ENCODE peak calls at places on chromosomes 4 and X, in ten cellular contexts. One of them, this sample, is unnamed.
A peak's percentile ranks its signal among the peaks of the same experiment; 100 is the strongest.

GRCh38 chr4:122958505-122958904 is 36.1 kb upstream of the NUDT6 start:
- DNase-seq in naive thymus-derived CD8-positive, alpha-beta T cell: no peak
- DNase-seq in GM04504: no peak
- DNase-seq in GM23248: no peak
- DNase-seq in activated naive CD8-positive, alpha-beta T cell treated with anti-CD3 and anti-CD28 coated beads, Interleukin-2, amount 50 U/mL, for 24 hours: no peak
- DNase-seq in stimulated activated CD8-positive, alpha-beta memory T cell treated with anti-CD3 and anti-CD28 coated beads, Interleukin-15, amount 100 ng/mL, for 4 hours: no peak
- DNase-seq in HS-27A: no peak
- DNase-seq in Peyer's patch: no peak
- DNase-seq in effector CD4-positive, alpha-beta T cell: no peak
- DNase-seq in activated gamma-delta T cell treated with anti-CD3 and anti-CD28 coated beads, Interleukin-2, amount 50 U/mL, for 16 hours: no peak
- DNase-seq in this sample: no peak

GRCh38 chrX:40864972-40865371 is 129.6 kb upstream of the MED14 start:
- DNase-seq in activated gamma-delta T cell treated with anti-CD3 and anti-CD28 coated beads, Interleukin-2, amount 50 U/mL, for 16 hours: no peak
- DNase-seq in GM23248: peak; percentile 79
- DNase-seq in naive thymus-derived CD8-positive, alpha-beta T cell: no peak
- DNase-seq in HS-27A: peak; percentile 31
- DNase-seq in activated naive CD8-positive, alpha-beta T cell treated with anti-CD3 and anti-CD28 coated beads, Interleukin-2, amount 50 U/mL, for 24 hours: no peak
- DNase-seq in GM04504: peak; percentile 50
- DNase-seq in effector CD4-positive, alpha-beta T cell: no peak
- DNase-seq in Peyer's patch: no peak
- DNase-seq in stimulated activated CD8-positive, alpha-beta memory T cell treated with anti-CD3 and anti-CD28 coated beads, Interleukin-15, amount 100 ng/mL, for 4 hours: no peak
- DNase-seq in this sample: no peak

GRCh38 chr4:25313194-25313895 is 771 bp downstream of the ZCCHC4 start:
- DNase-seq in activated naive CD8-positive, alpha-beta T cell treated with anti-CD3 and anti-CD28 coated beads, Interleukin-2, amount 50 U/mL, for 24 hours: no peak
- DNase-seq in stimulated activated CD8-positive, alpha-beta memory T cell treated with anti-CD3 and anti-CD28 coated beads, Interleukin-15, amount 100 ng/mL, for 4 hours: no peak
- DNase-seq in HS-27A: no peak
- DNase-seq in GM23248: peak; percentile 65
- DNase-seq in activated gamma-delta T cell treated with anti-CD3 and anti-CD28 coated beads, Interleukin-2, amount 50 U/mL, for 16 hours: no peak
- DNase-seq in effector CD4-positive, alpha-beta T cell: no peak
- DNase-seq in naive thymus-derived CD8-positive, alpha-beta T cell: no peak
- DNase-seq in GM04504: no peak
- DNase-seq in Peyer's patch: no peak
- DNase-seq in this sample: no peak

GRCh38 chr4:107818301-107818910 is 6.3 kb upstream of the SGMS2 start:
- DNase-seq in GM04504: no peak
- DNase-seq in effector CD4-positive, alpha-beta T cell: no peak
- DNase-seq in HS-27A: peak; percentile 27
- DNase-seq in naive thymus-derived CD8-positive, alpha-beta T cell: no peak
- DNase-seq in stimulated activated CD8-positive, alpha-beta memory T cell treated with anti-CD3 and anti-CD28 coated beads, Interleukin-15, amount 100 ng/mL, for 4 hours: no peak
- DNase-seq in activated gamma-delta T cell treated with anti-CD3 and anti-CD28 coated beads, Interleukin-2, amount 50 U/mL, for 16 hours: no peak
- DNase-seq in GM23248: peak; percentile 48
- DNase-seq in activated naive CD8-positive, alpha-beta T cell treated with anti-CD3 and anti-CD28 coated beads, Interleukin-2, amount 50 U/mL, for 24 hours: no peak
- DNase-seq in Peyer's patch: no peak
- DNase-seq in this sample: no peak

GRCh38 chr4:156968479-156968984 is 3.1 kb downstream of the PDGFC start:
- DNase-seq in naive thymus-derived CD8-positive, alpha-beta T cell: no peak
- DNase-seq in GM04504: peak; percentile 65
- DNase-seq in Peyer's patch: peak; percentile 81
- DNase-seq in HS-27A: peak; percentile 88
- DNase-seq in activated gamma-delta T cell treated with anti-CD3 and anti-CD28 coated beads, Interleukin-2, amount 50 U/mL, for 16 hours: no peak
- DNase-seq in GM23248: peak; percentile 81
- DNase-seq in activated naive CD8-positive, alpha-beta T cell treated with anti-CD3 and anti-CD28 coated beads, Interleukin-2, amount 50 U/mL, for 24 hours: peak; percentile 32
- DNase-seq in stimulated activated CD8-positive, alpha-beta memory T cell treated with anti-CD3 and anti-CD28 coated beads, Interleukin-15, amount 100 ng/mL, for 4 hours: no peak
- DNase-seq in effector CD4-positive, alpha-beta T cell: no peak
- DNase-seq in this sample: peak; percentile 79

GRCh38 chr4:108772402-108772801 is 9.5 kb upstream of the ETNPPL start:
- DNase-seq in activated naive CD8-positive, alpha-beta T cell treated with anti-CD3 and anti-CD28 coated beads, Interleukin-2, amount 50 U/mL, for 24 hours: no peak
- DNase-seq in HS-27A: no peak
- DNase-seq in activated gamma-delta T cell treated with anti-CD3 and anti-CD28 coated beads, Interleukin-2, amount 50 U/mL, for 16 hours: no peak
- DNase-seq in stimulated activated CD8-positive, alpha-beta memory T cell treated with anti-CD3 and anti-CD28 coated beads, Interleukin-15, amount 100 ng/mL, for 4 hours: no peak
- DNase-seq in naive thymus-derived CD8-positive, alpha-beta T cell: no peak
- DNase-seq in GM04504: no peak
- DNase-seq in effector CD4-positive, alpha-beta T cell: no peak
- DNase-seq in Peyer's patch: no peak
- DNase-seq in GM23248: no peak
- DNase-seq in this sample: no peak

GRCh38 chrX:46433892-46434291 is 111.3 kb downstream of the ZNF674 start:
- DNase-seq in naive thymus-derived CD8-positive, alpha-beta T cell: no peak
- DNase-seq in HS-27A: peak; percentile 14
- DNase-seq in activated naive CD8-positive, alpha-beta T cell treated with anti-CD3 and anti-CD28 coated beads, Interleukin-2, amount 50 U/mL, for 24 hours: no peak
- DNase-seq in effector CD4-positive, alpha-beta T cell: no peak
- DNase-seq in activated gamma-delta T cell treated with anti-CD3 and anti-CD28 coated beads, Interleukin-2, amount 50 U/mL, for 16 hours: no peak
- DNase-seq in stimulated activated CD8-positive, alpha-beta memory T cell treated with anti-CD3 and anti-CD28 coated beads, Interleukin-15, amount 100 ng/mL, for 4 hours: no peak
- DNase-seq in GM04504: no peak
- DNase-seq in GM23248: peak; percentile 44
- DNase-seq in Peyer's patch: no peak
- DNase-seq in this sample: no peak

GRCh38 chrX:119757979-119758681 is at the start of gene SOWAHD:
- DNase-seq in activated naive CD8-positive, alpha-beta T cell treated with anti-CD3 and anti-CD28 coated beads, Interleukin-2, amount 50 U/mL, for 24 hours: no peak
- DNase-seq in Peyer's patch: peak; percentile 85
- DNase-seq in HS-27A: no peak
- DNase-seq in stimulated activated CD8-positive, alpha-beta memory T cell treated with anti-CD3 and anti-CD28 coated beads, Interleukin-15, amount 100 ng/mL, for 4 hours: no peak
- DNase-seq in activated gamma-delta T cell treated with anti-CD3 and anti-CD28 coated beads, Interleukin-2, amount 50 U/mL, for 16 hours: no peak
- DNase-seq in GM23248: peak; percentile 49
- DNase-seq in GM04504: no peak
- DNase-seq in naive thymus-derived CD8-positive, alpha-beta T cell: no peak
- DNase-seq in effector CD4-positive, alpha-beta T cell: peak; percentile 18
- DNase-seq in this sample: no peak

GRCh38 chr4:94590493-94590892 is 138.8 kb downstream of the PDLIM5 start:
- DNase-seq in effector CD4-positive, alpha-beta T cell: no peak
- DNase-seq in activated naive CD8-positive, alpha-beta T cell treated with anti-CD3 and anti-CD28 coated beads, Interleukin-2, amount 50 U/mL, for 24 hours: no peak
- DNase-seq in naive thymus-derived CD8-positive, alpha-beta T cell: no peak
- DNase-seq in activated gamma-delta T cell treated with anti-CD3 and anti-CD28 coated beads, Interleukin-2, amount 50 U/mL, for 16 hours: no peak
- DNase-seq in GM04504: no peak
- DNase-seq in stimulated activated CD8-positive, alpha-beta memory T cell treated with anti-CD3 and anti-CD28 coated beads, Interleukin-15, amount 100 ng/mL, for 4 hours: no peak
- DNase-seq in GM23248: no peak
- DNase-seq in Peyer's patch: no peak
- DNase-seq in HS-27A: no peak
- DNase-seq in this sample: no peak

GRCh38 chr4:176642472-176642871 is 150.2 kb downstream of the VEGFC start:
- DNase-seq in GM23248: no peak
- DNase-seq in naive thymus-derived CD8-positive, alpha-beta T cell: no peak
- DNase-seq in activated naive CD8-positive, alpha-beta T cell treated with anti-CD3 and anti-CD28 coated beads, Interleukin-2, amount 50 U/mL, for 24 hours: no peak
- DNase-seq in effector CD4-positive, alpha-beta T cell: no peak
- DNase-seq in GM04504: no peak
- DNase-seq in stimulated activated CD8-positive, alpha-beta memory T cell treated with anti-CD3 and anti-CD28 coated beads, Interleukin-15, amount 100 ng/mL, for 4 hours: no peak
- DNase-seq in Peyer's patch: no peak
- DNase-seq in activated gamma-delta T cell treated with anti-CD3 and anti-CD28 coated beads, Interleukin-2, amount 50 U/mL, for 16 hours: no peak
- DNase-seq in HS-27A: no peak
- DNase-seq in this sample: no peak

GRCh38 chr4:76016383-76016782 is 6.9 kb downstream of the CXCL10 start:
- DNase-seq in effector CD4-positive, alpha-beta T cell: no peak
- DNase-seq in activated gamma-delta T cell treated with anti-CD3 and anti-CD28 coated beads, Interleukin-2, amount 50 U/mL, for 16 hours: no peak
- DNase-seq in naive thymus-derived CD8-positive, alpha-beta T cell: no peak
- DNase-seq in GM04504: no peak
- DNase-seq in HS-27A: no peak
- DNase-seq in activated naive CD8-positive, alpha-beta T cell treated with anti-CD3 and anti-CD28 coated beads, Interleukin-2, amount 50 U/mL, for 24 hours: no peak
- DNase-seq in GM23248: no peak
- DNase-seq in Peyer's patch: peak; percentile 53
- DNase-seq in stimulated activated CD8-positive, alpha-beta memory T cell treated with anti-CD3 and anti-CD28 coated beads, Interleukin-15, amount 100 ng/mL, for 4 hours: no peak
- DNase-seq in this sample: no peak

GRCh38 chr4:74311696-74312313 is 3.5 kb downstream of the EPGN start:
- DNase-seq in stimulated activated CD8-positive, alpha-beta memory T cell treated with anti-CD3 and anti-CD28 coated beads, Interleukin-15, amount 100 ng/mL, for 4 hours: no peak
- DNase-seq in activated gamma-delta T cell treated with anti-CD3 and anti-CD28 coated beads, Interleukin-2, amount 50 U/mL, for 16 hours: no peak
- DNase-seq in GM04504: peak; percentile 28
- DNase-seq in effector CD4-positive, alpha-beta T cell: no peak
- DNase-seq in HS-27A: peak; percentile 34
- DNase-seq in Peyer's patch: no peak
- DNase-seq in activated naive CD8-positive, alpha-beta T cell treated with anti-CD3 and anti-CD28 coated beads, Interleukin-2, amount 50 U/mL, for 24 hours: no peak
- DNase-seq in GM23248: peak; percentile 76
- DNase-seq in naive thymus-derived CD8-positive, alpha-beta T cell: peak; percentile 12
- DNase-seq in this sample: no peak

GRCh38 chr4:8722556-8722955 is 130.0 kb downstream of the CPZ start:
- DNase-seq in activated gamma-delta T cell treated with anti-CD3 and anti-CD28 coated beads, Interleukin-2, amount 50 U/mL, for 16 hours: no peak
- DNase-seq in stimulated activated CD8-positive, alpha-beta memory T cell treated with anti-CD3 and anti-CD28 coated beads, Interleukin-15, amount 100 ng/mL, for 4 hours: no peak
- DNase-seq in Peyer's patch: peak; percentile 7
- DNase-seq in HS-27A: no peak
- DNase-seq in GM23248: no peak
- DNase-seq in GM04504: no peak
- DNase-seq in naive thymus-derived CD8-positive, alpha-beta T cell: no peak
- DNase-seq in activated naive CD8-positive, alpha-beta T cell treated with anti-CD3 and anti-CD28 coated beads, Interleukin-2, amount 50 U/mL, for 24 hours: no peak
- DNase-seq in effector CD4-positive, alpha-beta T cell: no peak
- DNase-seq in this sample: no peak

GRCh38 chr4:181637186-181638105 is 605.8 kb upstream of the TENM3 start:
- DNase-seq in GM23248: peak; percentile 36
- DNase-seq in activated naive CD8-positive, alpha-beta T cell treated with anti-CD3 and anti-CD28 coated beads, Interleukin-2, amount 50 U/mL, for 24 hours: no peak
- DNase-seq in GM04504: peak; percentile 26
- DNase-seq in activated gamma-delta T cell treated with anti-CD3 and anti-CD28 coated beads, Interleukin-2, amount 50 U/mL, for 16 hours: no peak
- DNase-seq in effector CD4-positive, alpha-beta T cell: no peak
- DNase-seq in naive thymus-derived CD8-positive, alpha-beta T cell: no peak
- DNase-seq in stimulated activated CD8-positive, alpha-beta memory T cell treated with anti-CD3 and anti-CD28 coated beads, Interleukin-15, amount 100 ng/mL, for 4 hours: no peak
- DNase-seq in Peyer's patch: no peak
- DNase-seq in HS-27A: no peak
- DNase-seq in this sample: no peak

GRCh38 chr4:176507845-176508533 is 188.2 kb downstream of the SPCS3 start:
- DNase-seq in GM04504: no peak
- DNase-seq in naive thymus-derived CD8-positive, alpha-beta T cell: no peak
- DNase-seq in activated naive CD8-positive, alpha-beta T cell treated with anti-CD3 and anti-CD28 coated beads, Interleukin-2, amount 50 U/mL, for 24 hours: no peak
- DNase-seq in GM23248: no peak
- DNase-seq in HS-27A: no peak
- DNase-seq in activated gamma-delta T cell treated with anti-CD3 and anti-CD28 coated beads, Interleukin-2, amount 50 U/mL, for 16 hours: no peak
- DNase-seq in Peyer's patch: no peak
- DNase-seq in effector CD4-positive, alpha-beta T cell: no peak
- DNase-seq in stimulated activated CD8-positive, alpha-beta memory T cell treated with anti-CD3 and anti-CD28 coated beads, Interleukin-15, amount 100 ng/mL, for 4 hours: no peak
- DNase-seq in this sample: no peak

GRCh38 chrX:17549005-17549685 is 174.1 kb downstream of the NHS start:
- DNase-seq in activated gamma-delta T cell treated with anti-CD3 and anti-CD28 coated beads, Interleukin-2, amount 50 U/mL, for 16 hours: no peak
- DNase-seq in naive thymus-derived CD8-positive, alpha-beta T cell: no peak
- DNase-seq in effector CD4-positive, alpha-beta T cell: no peak
- DNase-seq in activated naive CD8-positive, alpha-beta T cell treated with anti-CD3 and anti-CD28 coated beads, Interleukin-2, amount 50 U/mL, for 24 hours: peak; percentile 7
- DNase-seq in HS-27A: no peak
- DNase-seq in stimulated activated CD8-positive, alpha-beta memory T cell treated with anti-CD3 and anti-CD28 coated beads, Interleukin-15, amount 100 ng/mL, for 4 hours: no peak
- DNase-seq in GM23248: no peak
- DNase-seq in Peyer's patch: no peak
- DNase-seq in GM04504: no peak
- DNase-seq in this sample: no peak

GRCh38 chrX:136856527-136856926 is 24.0 kb downstream of the RBMX start:
- DNase-seq in activated naive CD8-positive, alpha-beta T cell treated with anti-CD3 and anti-CD28 coated beads, Interleukin-2, amount 50 U/mL, for 24 hours: no peak
- DNase-seq in activated gamma-delta T cell treated with anti-CD3 and anti-CD28 coated beads, Interleukin-2, amount 50 U/mL, for 16 hours: no peak
- DNase-seq in HS-27A: no peak
- DNase-seq in Peyer's patch: no peak
- DNase-seq in effector CD4-positive, alpha-beta T cell: no peak
- DNase-seq in GM04504: no peak
- DNase-seq in stimulated activated CD8-positive, alpha-beta memory T cell treated with anti-CD3 and anti-CD28 coated beads, Interleukin-15, amount 100 ng/mL, for 4 hours: no peak
- DNase-seq in naive thymus-derived CD8-positive, alpha-beta T cell: no peak
- DNase-seq in GM23248: no peak
- DNase-seq in this sample: no peak

GRCh38 chrX:134798472-134798871 is 140.2 kb upstream of the PLAC1 start:
- DNase-seq in HS-27A: no peak
- DNase-seq in GM23248: no peak
- DNase-seq in GM04504: no peak
- DNase-seq in Peyer's patch: no peak
- DNase-seq in activated naive CD8-positive, alpha-beta T cell treated with anti-CD3 and anti-CD28 coated beads, Interleukin-2, amount 50 U/mL, for 24 hours: no peak
- DNase-seq in effector CD4-positive, alpha-beta T cell: no peak
- DNase-seq in naive thymus-derived CD8-positive, alpha-beta T cell: no peak
- DNase-seq in stimulated activated CD8-positive, alpha-beta memory T cell treated with anti-CD3 and anti-CD28 coated beads, Interleukin-15, amount 100 ng/mL, for 4 hours: no peak
- DNase-seq in activated gamma-delta T cell treated with anti-CD3 and anti-CD28 coated beads, Interleukin-2, amount 50 U/mL, for 16 hours: no peak
- DNase-seq in this sample: no peak

GRCh38 chrX:8731579-8732395 is at the start of gene ANOS1:
- DNase-seq in stimulated activated CD8-positive, alpha-beta memory T cell treated with anti-CD3 and anti-CD28 coated beads, Interleukin-15, amount 100 ng/mL, for 4 hours: no peak
- DNase-seq in GM23248: peak; percentile 16
- DNase-seq in HS-27A: no peak
- DNase-seq in activated gamma-delta T cell treated with anti-CD3 and anti-CD28 coated beads, Interleukin-2, amount 50 U/mL, for 16 hours: no peak
- DNase-seq in activated naive CD8-positive, alpha-beta T cell treated with anti-CD3 and anti-CD28 coated beads, Interleukin-2, amount 50 U/mL, for 24 hours: no peak
- DNase-seq in GM04504: no peak
- DNase-seq in effector CD4-positive, alpha-beta T cell: no peak
- DNase-seq in naive thymus-derived CD8-positive, alpha-beta T cell: no peak
- DNase-seq in Peyer's patch: no peak
- DNase-seq in this sample: no peak

GRCh38 chr4:179804440-179804839 is 2362.2 kb upstream of the AGA start:
- DNase-seq in GM04504: no peak
- DNase-seq in Peyer's patch: no peak
- DNase-seq in activated naive CD8-positive, alpha-beta T cell treated with anti-CD3 and anti-CD28 coated beads, Interleukin-2, amount 50 U/mL, for 24 hours: no peak
- DNase-seq in effector CD4-positive, alpha-beta T cell: no peak
- DNase-seq in stimulated activated CD8-positive, alpha-beta memory T cell treated with anti-CD3 and anti-CD28 coated beads, Interleukin-15, amount 100 ng/mL, for 4 hours: no peak
- DNase-seq in activated gamma-delta T cell treated with anti-CD3 and anti-CD28 coated beads, Interleukin-2, amount 50 U/mL, for 16 hours: no peak
- DNase-seq in GM23248: no peak
- DNase-seq in naive thymus-derived CD8-positive, alpha-beta T cell: no peak
- DNase-seq in HS-27A: peak; percentile 43
- DNase-seq in this sample: peak; percentile 5

GRCh38 chr4:1208970-1209704 is 36.8 kb upstream of the SPON2 start:
- DNase-seq in activated gamma-delta T cell treated with anti-CD3 and anti-CD28 coated beads, Interleukin-2, amount 50 U/mL, for 16 hours: no peak
- DNase-seq in effector CD4-positive, alpha-beta T cell: no peak
- DNase-seq in activated naive CD8-positive, alpha-beta T cell treated with anti-CD3 and anti-CD28 coated beads, Interleukin-2, amount 50 U/mL, for 24 hours: no peak
- DNase-seq in GM04504: no peak
- DNase-seq in GM23248: no peak
- DNase-seq in Peyer's patch: peak; percentile 46
- DNase-seq in HS-27A: no peak
- DNase-seq in stimulated activated CD8-positive, alpha-beta memory T cell treated with anti-CD3 and anti-CD28 coated beads, Interleukin-15, amount 100 ng/mL, for 4 hours: no peak
- DNase-seq in naive thymus-derived CD8-positive, alpha-beta T cell: no peak
- DNase-seq in this sample: no peak

GRCh38 chrX:112834016-112834855 is 6.4 kb downstream of the AMOT start:
- DNase-seq in Peyer's patch: no peak
- DNase-seq in effector CD4-positive, alpha-beta T cell: no peak
- DNase-seq in activated naive CD8-positive, alpha-beta T cell treated with anti-CD3 and anti-CD28 coated beads, Interleukin-2, amount 50 U/mL, for 24 hours: no peak
- DNase-seq in activated gamma-delta T cell treated with anti-CD3 and anti-CD28 coated beads, Interleukin-2, amount 50 U/mL, for 16 hours: no peak
- DNase-seq in HS-27A: no peak
- DNase-seq in GM04504: peak; percentile 64
- DNase-seq in naive thymus-derived CD8-positive, alpha-beta T cell: no peak
- DNase-seq in stimulated activated CD8-positive, alpha-beta memory T cell treated with anti-CD3 and anti-CD28 coated beads, Interleukin-15, amount 100 ng/mL, for 4 hours: no peak
- DNase-seq in GM23248: peak; percentile 67
- DNase-seq in this sample: no peak

GRCh38 chr4:66095065-66095464 is 424.8 kb upstream of the EPHA5 start:
- DNase-seq in GM04504: no peak
- DNase-seq in stimulated activated CD8-positive, alpha-beta memory T cell treated with anti-CD3 and anti-CD28 coated beads, Interleukin-15, amount 100 ng/mL, for 4 hours: no peak
- DNase-seq in naive thymus-derived CD8-positive, alpha-beta T cell: no peak
- DNase-seq in Peyer's patch: no peak
- DNase-seq in activated gamma-delta T cell treated with anti-CD3 and anti-CD28 coated beads, Interleukin-2, amount 50 U/mL, for 16 hours: no peak
- DNase-seq in activated naive CD8-positive, alpha-beta T cell treated with anti-CD3 and anti-CD28 coated beads, Interleukin-2, amount 50 U/mL, for 24 hours: no peak
- DNase-seq in effector CD4-positive, alpha-beta T cell: no peak
- DNase-seq in GM23248: no peak
- DNase-seq in HS-27A: no peak
- DNase-seq in this sample: no peak

GRCh38 chrX:155094468-155095061 is 23.3 kb downstream of the BRCC3 start:
- DNase-seq in naive thymus-derived CD8-positive, alpha-beta T cell: peak; percentile 28
- DNase-seq in HS-27A: no peak
- DNase-seq in stimulated activated CD8-positive, alpha-beta memory T cell treated with anti-CD3 and anti-CD28 coated beads, Interleukin-15, amount 100 ng/mL, for 4 hours: no peak
- DNase-seq in effector CD4-positive, alpha-beta T cell: no peak
- DNase-seq in activated naive CD8-positive, alpha-beta T cell treated with anti-CD3 and anti-CD28 coated beads, Interleukin-2, amount 50 U/mL, for 24 hours: no peak
- DNase-seq in activated gamma-delta T cell treated with anti-CD3 and anti-CD28 coated beads, Interleukin-2, amount 50 U/mL, for 16 hours: peak; percentile 6
- DNase-seq in GM04504: no peak
- DNase-seq in Peyer's patch: no peak
- DNase-seq in GM23248: peak; percentile 49
- DNase-seq in this sample: no peak

GRCh38 chrX:28058906-28059305 is 77.7 kb upstream of the DCAF8L1 start:
- DNase-seq in HS-27A: no peak
- DNase-seq in stimulated activated CD8-positive, alpha-beta memory T cell treated with anti-CD3 and anti-CD28 coated beads, Interleukin-15, amount 100 ng/mL, for 4 hours: no peak
- DNase-seq in effector CD4-positive, alpha-beta T cell: no peak
- DNase-seq in activated naive CD8-positive, alpha-beta T cell treated with anti-CD3 and anti-CD28 coated beads, Interleukin-2, amount 50 U/mL, for 24 hours: no peak
- DNase-seq in naive thymus-derived CD8-positive, alpha-beta T cell: no peak
- DNase-seq in GM04504: no peak
- DNase-seq in GM23248: no peak
- DNase-seq in activated gamma-delta T cell treated with anti-CD3 and anti-CD28 coated beads, Interleukin-2, amount 50 U/mL, for 16 hours: no peak
- DNase-seq in Peyer's patch: peak; percentile 44
- DNase-seq in this sample: no peak

GRCh38 chr4:117957570-117957969 is 76.7 kb upstream of the NDST3 start:
- DNase-seq in activated naive CD8-positive, alpha-beta T cell treated with anti-CD3 and anti-CD28 coated beads, Interleukin-2, amount 50 U/mL, for 24 hours: no peak
- DNase-seq in GM04504: no peak
- DNase-seq in activated gamma-delta T cell treated with anti-CD3 and anti-CD28 coated beads, Interleukin-2, amount 50 U/mL, for 16 hours: no peak
- DNase-seq in effector CD4-positive, alpha-beta T cell: no peak
- DNase-seq in naive thymus-derived CD8-positive, alpha-beta T cell: no peak
- DNase-seq in GM23248: no peak
- DNase-seq in HS-27A: no peak
- DNase-seq in stimulated activated CD8-positive, alpha-beta memory T cell treated with anti-CD3 and anti-CD28 coated beads, Interleukin-15, amount 100 ng/mL, for 4 hours: no peak
- DNase-seq in Peyer's patch: no peak
- DNase-seq in this sample: no peak

GRCh38 chr4:70225824-70226223 is at the start of gene FDCSP:
- DNase-seq in Peyer's patch: no peak
- DNase-seq in GM04504: no peak
- DNase-seq in HS-27A: no peak
- DNase-seq in activated naive CD8-positive, alpha-beta T cell treated with anti-CD3 and anti-CD28 coated beads, Interleukin-2, amount 50 U/mL, for 24 hours: no peak
- DNase-seq in activated gamma-delta T cell treated with anti-CD3 and anti-CD28 coated beads, Interleukin-2, amount 50 U/mL, for 16 hours: no peak
- DNase-seq in GM23248: no peak
- DNase-seq in effector CD4-positive, alpha-beta T cell: no peak
- DNase-seq in naive thymus-derived CD8-positive, alpha-beta T cell: no peak
- DNase-seq in stimulated activated CD8-positive, alpha-beta memory T cell treated with anti-CD3 and anti-CD28 coated beads, Interleukin-15, amount 100 ng/mL, for 4 hours: no peak
- DNase-seq in this sample: no peak

GRCh38 chrX:87813566-87813965 is 296.0 kb downstream of the KLHL4 start:
- DNase-seq in HS-27A: no peak
- DNase-seq in activated gamma-delta T cell treated with anti-CD3 and anti-CD28 coated beads, Interleukin-2, amount 50 U/mL, for 16 hours: no peak
- DNase-seq in GM23248: no peak
- DNase-seq in GM04504: no peak
- DNase-seq in Peyer's patch: no peak
- DNase-seq in naive thymus-derived CD8-positive, alpha-beta T cell: no peak
- DNase-seq in activated naive CD8-positive, alpha-beta T cell treated with anti-CD3 and anti-CD28 coated beads, Interleukin-2, amount 50 U/mL, for 24 hours: no peak
- DNase-seq in stimulated activated CD8-positive, alpha-beta memory T cell treated with anti-CD3 and anti-CD28 coated beads, Interleukin-15, amount 100 ng/mL, for 4 hours: no peak
- DNase-seq in effector CD4-positive, alpha-beta T cell: no peak
- DNase-seq in this sample: no peak

This sample was measured in HS-5.